ENCODE peak calls at places on chromosomes 12 and 14, in ten cellular contexts. S, O, C, J, I, X, R, G, L and W are unnamed samples.

GRCh38 chr12:93767524-93767863 is 90.3 kb downstream of the CRADD start:
- DNase-seq in S (no peak), O (no peak), C (no peak), J (no peak), I (no peak), X (no peak), R (no peak), G (no peak), L (no peak), W (no peak)

GRCh38 chr14:26394114-26394855 is 203.5 kb downstream of the NOVA1 start:
- DNase-seq in S (no peak), O (no peak), C (no peak), J (no peak), I (no peak), X (peak), R (peak), G (no peak), L (no peak), W (peak)

GRCh38 chr14:86057018-86057667 is 527.2 kb downstream of the FLRT2 start:
- DNase-seq in S (no peak), O (no peak), C (no peak), J (no peak), I (peak), X (peak), R (no peak), G (peak), L (no peak), W (no peak)

GRCh38 chr12:65638324-65638723 is 186.0 kb upstream of the HMGA2 start:
- DNase-seq in S (no peak), O (no peak), C (no peak), J (no peak), I (no peak), X (no peak), R (no peak), G (no peak), L (no peak), W (no peak)

GRCh38 chr14:51889851-51890250 is 29.4 kb downstream of the GNG2 start:
- DNase-seq in S (no peak), O (no peak), C (no peak), J (no peak), I (no peak), X (no peak), R (no peak), G (no peak), L (no peak), W (no peak)

GRCh38 chr14:105532735-105533141 is 6.4 kb downstream of the TMEM121 start:
- DNase-seq in S (peak), O (no peak), C (no peak), J (no peak), I (peak), X (peak), R (peak), G (no peak), L (no peak), W (no peak)

GRCh38 chr14:50937325-50937724 is 7.0 kb downstream of the PYGL start:
- DNase-seq in S (no peak), O (no peak), C (no peak), J (no peak), I (no peak), X (peak), R (no peak), G (no peak), L (no peak), W (no peak)

GRCh38 chr14:59267046-59267445 is 78.6 kb downstream of the DAAM1 start:
- DNase-seq in S (no peak), O (no peak), C (no peak), J (no peak), I (no peak), X (no peak), R (no peak), G (no peak), L (no peak), W (no peak)

GRCh38 chr12:4956054-4956453 is 46.3 kb downstream of the KCNA1 start:
- DNase-seq in S (no peak), O (no peak), C (no peak), J (no peak), I (no peak), X (no peak), R (no peak), G (no peak), L (no peak), W (peak)

GRCh38 chr12:120015313-120015712 is 26.3 kb downstream of the BICDL1 start:
- DNase-seq in S (no peak), O (no peak), C (peak), J (no peak), I (no peak), X (no peak), R (no peak), G (peak), L (peak), W (no peak)

GRCh38 chr12:1083086-1083887 is 92.3 kb downstream of the ERC1 start:
- DNase-seq in S (no peak), O (no peak), C (no peak), J (no peak), I (no peak), X (no peak), R (peak), G (no peak), L (no peak), W (no peak)

GRCh38 chr12:89353188-89353822 is 1.0 kb upstream of the DUSP6 start:
- DNase-seq in S (peak), O (peak), C (peak), J (peak), I (peak), X (peak), R (peak), G (peak), L (peak), W (no peak)

GRCh38 chr12:79301181-79301580 is 389.6 kb downstream of the PAWR start:
- DNase-seq in S (no peak), O (no peak), C (no peak), J (no peak), I (no peak), X (no peak), R (no peak), G (no peak), L (no peak), W (no peak)

GRCh38 chr14:104228221-104228620 is 89.8 kb downstream of the KIF26A start:
- DNase-seq in S (no peak), O (no peak), C (no peak), J (no peak), I (no peak), X (no peak), R (no peak), G (no peak), L (no peak), W (no peak)

GRCh38 chr12:26153421-26154154 is 28.8 kb upstream of the BHLHE41 start:
- DNase-seq in S (no peak), O (no peak), C (no peak), J (no peak), I (no peak), X (peak), R (no peak), G (no peak), L (no peak), W (peak)

GRCh38 chr12:45789025-45789424 is 59.5 kb downstream of the ARID2 start:
- DNase-seq in S (no peak), O (no peak), C (no peak), J (no peak), I (no peak), X (peak), R (no peak), G (no peak), L (no peak), W (no peak)

GRCh38 chr12:80176706-80177105 is 77.4 kb downstream of the OTOGL start:
- DNase-seq in S (no peak), O (no peak), C (no peak), J (no peak), I (no peak), X (no peak), R (no peak), G (no peak), L (no peak), W (no peak)

GRCh38 chr12:80837342-80837978 is 100.3 kb downstream of the LIN7A start:
- DNase-seq in S (no peak), O (no peak), C (no peak), J (no peak), I (peak), X (peak), R (peak), G (no peak), L (no peak), W (peak)

GRCh38 chr12:46459881-46460545 is 87.4 kb upstream of the SLC38A2 start:
- DNase-seq in S (peak), O (no peak), C (no peak), J (no peak), I (no peak), X (no peak), R (no peak), G (no peak), L (no peak), W (no peak)

GRCh38 chr12:111268738-111269572 is 99.9 kb downstream of the PHETA1 start:
- DNase-seq in S (peak), O (no peak), C (no peak), J (no peak), I (peak), X (no peak), R (no peak), G (peak), L (no peak), W (no peak)

GRCh38 chr14:105168979-105169507 is 467 bp upstream of the JAG2 start:
- DNase-seq in S (no peak), O (no peak), C (no peak), J (no peak), I (peak), X (no peak), R (no peak), G (peak), L (no peak), W (no peak)

GRCh38 chr14:52473557-52473956 is 78.7 kb downstream of the TXNDC16 start:
- DNase-seq in S (no peak), O (no peak), C (peak), J (no peak), I (no peak), X (peak), R (no peak), G (no peak), L (no peak), W (peak)